ENCODE peak calls at places on chromosomes 4 and X, in six cellular contexts. Y, N, L, F, H and V are unnamed samples. For H3K4me1, the result is how much of the 10 kb centered on the place peaks cover.

GRCh38 chrX:51853251-51853650 is 40.2 kb upstream of the MAGED1 start:
- DNase-seq in Y (no peak), N (no peak), L (no peak), F (no peak), H (no peak), V (no peak)

GRCh38 chr4:92305148-92305877 is 1.5 kb downstream of the GRID2 start:
- DNase-seq in Y (peak), N (peak), L (peak), F (no peak), H (peak), V (peak)

GRCh38 chr4:71559957-71560541 is 221.2 kb downstream of the SLC4A4 start:
- DNase-seq in Y (peak), N (no peak), L (no peak), F (no peak), H (no peak), V (no peak)

GRCh38 chrX:48800574-48801280 is 1.1 kb upstream of the HDAC6 start:
- DNase-seq in Y (no peak), N (no peak), L (no peak), F (no peak), H (no peak), V (peak)

GRCh38 chr4:53061467-53061866 is 199.3 kb downstream of the RASL11B start:
- DNase-seq in Y (no peak), N (no peak), L (no peak), F (no peak), H (no peak), V (no peak)

GRCh38 chrX:10197597-10198210 is 40.9 kb downstream of the CLCN4 start:
- DNase-seq in Y (no peak), N (no peak), L (no peak), F (no peak), H (no peak), V (no peak)

GRCh38 chr4:173420324-173420752 is 21.4 kb upstream of the SCRG1 start:
- DNase-seq in Y (peak), N (no peak), L (no peak), F (peak), H (no peak), V (no peak)

GRCh38 chr4:173835863-173836262 is 305.8 kb upstream of the HAND2 start:
- DNase-seq in Y (peak), N (no peak), L (no peak), F (no peak), H (peak), V (peak)

GRCh38 chrX:9528498-9528897 is 63.6 kb downstream of the TBL1X start:
- DNase-seq in Y (no peak), N (no peak), L (no peak), F (no peak), H (peak), V (no peak)

GRCh38 chr4:75745192-75745591 is 20.8 kb downstream of the USO1 start:
- DNase-seq in Y (peak), N (no peak), L (no peak), F (peak), H (no peak), V (no peak)

GRCh38 chr4:41531561-41532245 is 6.3 kb upstream of the LIMCH1 start:
- DNase-seq in Y (no peak), N (no peak), L (no peak), F (no peak), H (no peak), V (no peak)

GRCh38 chr4:86935499-86935832 is 655 bp downstream of the AFF1 start:
- DNase-seq in Y (no peak), N (no peak), L (peak), F (no peak), H (no peak), V (no peak)

GRCh38 chrX:141220342-141221008 is 21.8 kb downstream of the SPANXC start:
- DNase-seq in Y (peak), N (no peak), L (no peak), F (no peak), H (no peak), V (no peak)

GRCh38 chr4:25160714-25161598 is 707 bp upstream of the SEPSECS start:
- DNase-seq in Y (peak), N (no peak), L (no peak), F (peak), H (no peak), V (no peak)

GRCh38 chr4:98468744-98469143 is 189.7 kb downstream of the TSPAN5 start:
- DNase-seq in Y (peak), N (peak), L (no peak), F (no peak), H (no peak), V (no peak)

GRCh38 chr4:77376788-77377460 is 219.9 kb downstream of the CCNG2 start:
- DNase-seq in Y (no peak), N (no peak), L (no peak), F (no peak), H (peak), V (no peak)

GRCh38 chrX:155632424-155633100 is 19.8 kb upstream of the TMLHE start:
- DNase-seq in Y (peak), N (no peak), L (no peak), F (no peak), H (no peak), V (no peak)

DNA sequence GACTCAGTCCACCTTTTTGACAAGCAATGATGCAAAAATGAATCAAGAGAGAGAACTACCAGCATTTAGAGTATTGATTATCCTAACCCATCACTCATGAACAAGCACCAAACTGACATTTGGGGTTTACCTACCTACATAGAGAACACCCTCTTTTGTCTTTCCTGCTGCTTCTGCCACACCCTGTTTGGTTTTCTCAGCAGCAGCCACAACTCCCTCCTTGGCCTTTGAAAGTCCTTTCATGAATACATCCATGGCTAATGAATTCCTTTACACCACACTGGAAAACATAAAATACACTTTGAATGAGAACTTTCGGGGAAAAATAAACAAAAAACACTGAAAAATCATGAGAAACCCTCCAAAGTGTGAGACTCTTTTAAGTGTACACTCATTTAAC is 1.5 kb downstream of the SNCA start:
- DNase-seq in Y (no peak), N (no peak), L (no peak), F (no peak), H (no peak), V (no peak)
- H3K4me1 ChIP-seq in Y (under half), N (under half), L (under half), F (under half), H (under half), V (under half)

GRCh38 chr4:176377705-176378302 is 58.0 kb downstream of the SPCS3 start:
- DNase-seq in Y (peak), N (no peak), L (no peak), F (no peak), H (no peak), V (no peak)
- H3K27ac ChIP-seq in Y (no peak), N (no peak), L (no peak), F (no peak), H (no peak), V (no peak)

GRCh38 chr4:183444149-183444952 is at the start of gene CDKN2AIP:
- DNase-seq in Y (peak), N (peak), L (peak), F (peak), H (peak), V (peak)
- H3K4me1 ChIP-seq in Y (under half), N (under half), L (half or more), F (under half), H (under half), V (under half)

GRCh38 chr4:56681158-56681848 is at the start of gene HOPX:
- DNase-seq in Y (peak), N (peak), L (no peak), F (no peak), H (no peak), V (no peak)

GRCh38 chr4:56681849-56682175 is 716 bp upstream of the HOPX start:
- DNase-seq in Y (no peak), N (no peak), L (no peak), F (no peak), H (no peak), V (no peak)

GRCh38 chr4:56677673-56678072 is 3.4 kb downstream of the HOPX start:
- DNase-seq in Y (no peak), N (no peak), L (no peak), F (no peak), H (no peak), V (no peak)

GRCh38 chr4:56683455-56683854 is 2.4 kb upstream of the HOPX start:
- DNase-seq in Y (no peak), N (no peak), L (no peak), F (no peak), H (no peak), V (no peak)

DNA sequence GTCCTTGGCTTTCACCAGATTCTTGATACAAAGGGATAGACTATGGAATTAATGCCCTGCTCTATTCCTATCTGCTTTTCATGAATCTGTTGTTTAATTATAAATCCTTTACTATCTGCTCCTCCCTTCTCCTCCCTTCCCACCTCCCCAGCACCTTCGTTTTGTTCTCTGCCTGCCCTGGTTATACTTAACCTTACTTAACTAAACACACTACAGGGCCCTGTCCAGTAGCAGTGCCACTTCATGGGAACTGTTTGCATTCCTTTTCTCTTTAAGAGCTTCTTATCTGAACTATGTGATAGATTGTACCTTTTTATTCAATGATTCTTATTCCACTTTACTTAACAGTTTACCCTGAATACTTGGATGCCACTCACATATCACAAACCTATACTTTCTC is 830 bp downstream of the HOPX start:
- DNase-seq in Y (no peak), N (no peak), L (no peak), F (no peak), H (no peak), V (no peak)
- H3K27ac ChIP-seq in Y (no peak), N (no peak), L (no peak), F (no peak), H (no peak), V (no peak)